ENCODE peak calls at places on chromosomes 7 and 10, in five cellular contexts. One of them, this sample, is unnamed.

GRCh38 chr7:80721880-80722595 is 83.6 kb downstream of the CD36 start:
- DNase-seq in transverse colon: no peak
- DNase-seq in heart left ventricle: peak
- DNase-seq in stomach: no peak
- DNase-seq in Peyer's patch: no peak
- DNase-seq in this sample: no peak

GRCh38 chr10:99620713-99621453 is 644 bp upstream of the SLC25A28 start:
- DNase-seq in transverse colon: peak
- DNase-seq in heart left ventricle: peak
- DNase-seq in stomach: peak
- DNase-seq in Peyer's patch: peak
- DNase-seq in this sample: peak

GRCh38 chr10:132576671-132577349 is 39.2 kb downstream of the INPP5A start:
- DNase-seq in transverse colon: no peak
- DNase-seq in heart left ventricle: no peak
- DNase-seq in stomach: no peak
- DNase-seq in Peyer's patch: no peak
- DNase-seq in this sample: no peak

GRCh38 chr7:30028749-30029635 is 780 bp downstream of the PLEKHA8 start:
- DNase-seq in transverse colon: no peak
- DNase-seq in heart left ventricle: no peak
- DNase-seq in stomach: no peak
- DNase-seq in Peyer's patch: peak
- DNase-seq in this sample: peak

GRCh38 chr10:93065675-93066543 is 5.3 kb downstream of the CYP26C1 start:
- DNase-seq in transverse colon: no peak
- DNase-seq in heart left ventricle: no peak
- DNase-seq in stomach: no peak
- DNase-seq in Peyer's patch: no peak
- DNase-seq in this sample: no peak

GRCh38 chr7:18163091-18163490 is 135.4 kb upstream of the PRPS1L1 start:
- DNase-seq in transverse colon: no peak
- DNase-seq in heart left ventricle: no peak
- DNase-seq in stomach: no peak
- DNase-seq in Peyer's patch: no peak
- DNase-seq in this sample: no peak

GRCh38 chr7:101402081-101402779 is 39.6 kb downstream of the COL26A1 start:
- DNase-seq in transverse colon: no peak
- DNase-seq in heart left ventricle: no peak
- DNase-seq in stomach: no peak
- DNase-seq in Peyer's patch: no peak
- DNase-seq in this sample: peak

GRCh38 chr7:127708788-127709187 is 56.8 kb downstream of the SND1 start:
- DNase-seq in transverse colon: peak
- DNase-seq in heart left ventricle: peak
- DNase-seq in stomach: peak
- DNase-seq in Peyer's patch: peak
- DNase-seq in this sample: peak

GRCh38 chr10:11782793-11783557 is 40.2 kb upstream of the PROSER2 start:
- DNase-seq in transverse colon: no peak
- DNase-seq in heart left ventricle: no peak
- DNase-seq in stomach: no peak
- DNase-seq in Peyer's patch: no peak
- DNase-seq in this sample: no peak

GRCh38 chr10:119616879-119617580 is 20.3 kb upstream of the TIAL1 start:
- DNase-seq in transverse colon: no peak
- DNase-seq in heart left ventricle: no peak
- DNase-seq in stomach: no peak
- DNase-seq in Peyer's patch: no peak
- DNase-seq in this sample: no peak

GRCh38 chr10:44366936-44367630 is 17.8 kb downstream of the CXCL12 start:
- DNase-seq in transverse colon: no peak
- DNase-seq in heart left ventricle: no peak
- DNase-seq in stomach: no peak
- DNase-seq in Peyer's patch: no peak
- DNase-seq in this sample: no peak

GRCh38 chr10:101397140-101397539 is 43.2 kb downstream of the BTRC start:
- DNase-seq in transverse colon: no peak
- DNase-seq in heart left ventricle: no peak
- DNase-seq in stomach: no peak
- DNase-seq in Peyer's patch: no peak
- DNase-seq in this sample: no peak

GRCh38 chr10:44395396-44395795 is 10.5 kb upstream of the CXCL12 start:
- DNase-seq in transverse colon: peak
- DNase-seq in heart left ventricle: no peak
- DNase-seq in stomach: no peak
- DNase-seq in Peyer's patch: no peak
- DNase-seq in this sample: no peak

GRCh38 chr10:31123946-31124345 is 92.3 kb upstream of the ZNF438 start:
- DNase-seq in transverse colon: no peak
- DNase-seq in heart left ventricle: no peak
- DNase-seq in stomach: no peak
- DNase-seq in Peyer's patch: no peak
- DNase-seq in this sample: no peak

GRCh38 chr10:78937388-78937787 is 131.4 kb upstream of the ZMIZ1 start:
- DNase-seq in transverse colon: no peak
- DNase-seq in heart left ventricle: no peak
- DNase-seq in stomach: no peak
- DNase-seq in Peyer's patch: no peak
- DNase-seq in this sample: no peak

GRCh38 chr10:84214612-84215235 is 10.6 kb downstream of the LRIT2 start:
- DNase-seq in transverse colon: peak
- DNase-seq in heart left ventricle: no peak
- DNase-seq in stomach: no peak
- DNase-seq in Peyer's patch: no peak
- DNase-seq in this sample: peak

GRCh38 chr10:47311193-47311899 is 10.9 kb upstream of the GDF2 start:
- DNase-seq in transverse colon: peak
- DNase-seq in heart left ventricle: no peak
- DNase-seq in stomach: peak
- DNase-seq in Peyer's patch: peak
- DNase-seq in this sample: peak

GRCh38 chr10:88893611-88894010 is 13.6 kb downstream of the STAMBPL1 start:
- DNase-seq in transverse colon: no peak
- DNase-seq in heart left ventricle: no peak
- DNase-seq in stomach: no peak
- DNase-seq in Peyer's patch: no peak
- DNase-seq in this sample: no peak

GRCh38 chr10:9166770-9167169 is 1112.3 kb downstream of the GATA3 start:
- DNase-seq in transverse colon: no peak
- DNase-seq in heart left ventricle: no peak
- DNase-seq in stomach: no peak
- DNase-seq in Peyer's patch: no peak
- DNase-seq in this sample: no peak

GRCh38 chr7:145411066-145411465 is 575.2 kb upstream of the TPK1 start:
- DNase-seq in transverse colon: no peak
- DNase-seq in heart left ventricle: no peak
- DNase-seq in stomach: no peak
- DNase-seq in Peyer's patch: no peak
- DNase-seq in this sample: no peak

GRCh38 chr10:1034758-1035157 is 9.1 kb upstream of the IDI2 start:
- DNase-seq in transverse colon: no peak
- DNase-seq in heart left ventricle: no peak
- DNase-seq in stomach: no peak
- DNase-seq in Peyer's patch: no peak
- DNase-seq in this sample: no peak

GRCh38 chr7:94888542-94888941 is 18.9 kb upstream of the PPP1R9A start:
- DNase-seq in transverse colon: peak
- DNase-seq in heart left ventricle: no peak
- DNase-seq in stomach: peak
- DNase-seq in Peyer's patch: no peak
- DNase-seq in this sample: peak

GRCh38 chr10:99236627-99237309 is 1.1 kb upstream of the HPSE2 start:
- DNase-seq in transverse colon: no peak
- DNase-seq in heart left ventricle: no peak
- DNase-seq in stomach: no peak
- DNase-seq in Peyer's patch: no peak
- DNase-seq in this sample: no peak

DNA sequence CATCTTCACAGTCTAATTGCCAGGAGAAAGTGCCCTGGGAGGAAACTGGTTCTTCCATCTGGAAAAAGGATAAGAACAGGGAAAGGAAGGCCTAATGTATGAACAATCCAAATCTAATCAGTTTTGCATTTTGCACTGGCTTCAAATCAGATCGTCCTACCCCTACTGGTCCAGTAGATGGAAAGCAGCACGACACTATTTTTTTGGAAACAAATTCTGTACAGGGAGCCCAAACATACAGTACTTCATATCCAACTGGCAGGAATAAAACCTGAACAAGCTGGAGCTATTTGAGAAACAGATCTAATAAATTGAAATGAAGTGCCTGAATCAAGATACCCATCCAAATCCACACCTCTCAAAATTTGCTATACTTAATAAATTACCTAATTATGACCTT is 36.5 kb downstream of the ETV1 start:
- DNase-seq in transverse colon: no peak
- DNase-seq in heart left ventricle: no peak
- DNase-seq in stomach: no peak
- DNase-seq in Peyer's patch: no peak
- DNase-seq in this sample: no peak
- H3K27ac ChIP-seq in transverse colon: no peak
- H3K27ac ChIP-seq in heart left ventricle: no peak
- H3K27ac ChIP-seq in stomach: no peak
- H3K27ac ChIP-seq in Peyer's patch: no peak
- H3K27ac ChIP-seq in this sample: no peak

DNA sequence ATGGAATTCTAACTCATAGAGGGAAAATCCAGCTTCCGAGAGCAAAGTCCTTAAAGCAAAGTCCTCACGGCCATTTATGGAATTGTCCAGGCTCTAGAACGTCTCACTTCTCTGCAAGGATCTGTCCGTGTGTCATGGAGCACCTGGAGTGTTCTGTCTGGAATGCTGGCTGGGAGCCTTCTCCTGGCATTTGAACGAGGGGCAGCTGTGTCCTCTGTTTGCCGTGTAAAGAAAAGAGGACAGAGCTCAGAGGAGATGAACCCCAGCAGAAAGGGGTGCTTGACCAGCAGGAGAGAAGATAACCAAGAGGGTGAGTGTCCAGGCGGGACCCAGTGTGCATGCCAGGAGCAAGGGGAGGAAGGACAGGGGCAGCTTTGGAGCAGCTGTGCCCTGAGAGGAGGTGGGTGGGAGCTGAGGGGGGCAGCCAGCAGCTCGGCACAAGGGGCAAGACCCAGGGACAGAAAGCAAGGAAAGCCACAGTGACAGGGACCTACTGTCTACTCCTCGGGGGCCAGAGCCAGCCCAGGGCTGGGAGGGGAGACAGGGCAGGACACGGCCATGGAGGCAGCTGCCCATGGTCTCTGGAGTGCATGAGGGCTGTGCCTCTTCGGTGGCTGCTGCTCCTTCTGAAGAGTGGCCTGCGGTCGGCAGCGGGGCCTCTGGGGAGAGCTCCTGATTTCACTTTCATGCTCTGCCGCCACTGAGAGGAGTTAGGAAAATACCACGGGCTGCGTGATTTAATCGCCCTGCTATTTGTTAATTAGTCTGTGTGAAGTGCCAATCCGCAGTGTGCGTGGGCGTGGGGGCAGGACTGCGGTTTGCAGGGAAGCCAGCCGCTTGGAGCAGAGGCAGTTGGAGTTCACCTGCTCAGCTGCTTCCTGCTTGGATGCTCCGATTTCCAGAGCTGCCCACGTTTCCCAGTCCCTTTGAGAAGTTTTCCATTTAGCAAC is 149.3 kb upstream of the SHH start:
- DNase-seq in transverse colon: no peak
- DNase-seq in heart left ventricle: no peak
- DNase-seq in stomach: peak
- DNase-seq in Peyer's patch: no peak
- DNase-seq in this sample: peak
- TF ChIP-seq POLR2A in transverse colon: peak
- TF ChIP-seq POLR2A in heart left ventricle: no peak
- TF ChIP-seq POLR2A in stomach: no peak
- TF ChIP-seq POLR2A in Peyer's patch: no peak
- TF ChIP-seq POLR2A in this sample: no peak

GRCh38 chr7:63927261-63927660 is 71.4 kb upstream of the ZNF722 start:
- DNase-seq in transverse colon: no peak
- DNase-seq in heart left ventricle: peak
- DNase-seq in stomach: no peak
- DNase-seq in Peyer's patch: no peak
- DNase-seq in this sample: no peak
- H3K27ac ChIP-seq in transverse colon: peak
- H3K27ac ChIP-seq in heart left ventricle: no peak
- H3K27ac ChIP-seq in stomach: peak
- H3K27ac ChIP-seq in Peyer's patch: no peak
- H3K27ac ChIP-seq in this sample: no peak

GRCh38 chr7:107668296-107668695 is 7.7 kb downstream of the SLC26A4 start:
- DNase-seq in transverse colon: no peak
- DNase-seq in heart left ventricle: no peak
- DNase-seq in stomach: no peak
- DNase-seq in Peyer's patch: no peak
- DNase-seq in this sample: no peak
- TF ChIP-seq POLR2A in transverse colon: no peak
- TF ChIP-seq POLR2A in heart left ventricle: no peak
- TF ChIP-seq POLR2A in stomach: no peak
- TF ChIP-seq POLR2A in Peyer's patch: no peak
- TF ChIP-seq POLR2A in this sample: no peak

GRCh38 chr7:13050703-13051102 is 363.3 kb downstream of the ARL4A start:
- DNase-seq in transverse colon: no peak
- DNase-seq in heart left ventricle: no peak
- DNase-seq in stomach: no peak
- DNase-seq in Peyer's patch: no peak
- DNase-seq in this sample: no peak
- H3K27ac ChIP-seq in transverse colon: no peak
- H3K27ac ChIP-seq in heart left ventricle: no peak
- H3K27ac ChIP-seq in stomach: no peak
- H3K27ac ChIP-seq in Peyer's patch: no peak
- H3K27ac ChIP-seq in this sample: no peak

DNA sequence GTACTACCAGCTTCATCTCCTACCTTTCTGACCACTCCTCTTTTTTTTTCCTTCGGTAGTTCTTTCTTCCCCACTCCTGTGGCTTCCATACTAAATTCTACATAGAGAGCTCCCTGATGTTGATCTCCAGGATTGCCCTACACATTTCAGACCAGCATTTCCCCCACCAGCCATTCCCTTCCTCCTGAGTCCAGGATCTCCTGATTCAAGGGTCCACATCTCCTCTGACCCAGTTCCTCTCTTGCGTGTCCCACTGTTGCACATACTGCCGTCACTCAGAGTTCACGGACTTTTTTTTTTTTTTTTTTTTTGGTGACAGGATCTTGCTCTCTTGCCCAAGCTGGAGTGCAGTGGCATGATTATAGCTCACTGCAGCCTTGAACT is 29.9 kb upstream of the ZRANB1 start:
- DNase-seq in transverse colon: no peak
- DNase-seq in heart left ventricle: no peak
- DNase-seq in stomach: no peak
- DNase-seq in Peyer's patch: no peak
- DNase-seq in this sample: no peak
- TF ChIP-seq POLR2A in transverse colon: no peak
- TF ChIP-seq POLR2A in heart left ventricle: no peak
- TF ChIP-seq POLR2A in stomach: no peak
- TF ChIP-seq POLR2A in Peyer's patch: no peak
- TF ChIP-seq POLR2A in this sample: no peak

GRCh38 chr7:45239486-45239885 is 81.9 kb downstream of the RAMP3 start:
- DNase-seq in transverse colon: no peak
- DNase-seq in heart left ventricle: no peak
- DNase-seq in stomach: no peak
- DNase-seq in Peyer's patch: no peak
- DNase-seq in this sample: peak
- H3K27ac ChIP-seq in transverse colon: no peak
- H3K27ac ChIP-seq in heart left ventricle: peak
- H3K27ac ChIP-seq in stomach: no peak
- H3K27ac ChIP-seq in Peyer's patch: no peak
- H3K27ac ChIP-seq in this sample: no peak

This sample was measured in thyroid gland.